ENCODE peak calls at places on chromosome 7, in eight cellular contexts. O is HEK293T; A is NCI-H2081 treated with DMSO at 0.1 percent for 48 hours; H is NCI-H1092; Y is T-helper 17 cell; S is Jurkat, Clone E6-1; R is activated naive CD4-positive, alpha-beta T cell treated with anti-CD3 and anti-CD28 coated beads, Interleukin-2, amount 10 ng/mL, durations not matched to agents 7 days and 5 days; E is sciatic nerve. V is an unnamed sample.

GRCh38 chr7:100469227-100470044 is 5.4 kb upstream of the SPACDR start:
- DNase-seq in H (peak), A (no peak), E (peak), O (peak), Y (peak), S (peak), R (peak), V (peak)

GRCh38 chr7:111232249-111233084 is 141.5 kb downstream of the LRRN3 start:
- DNase-seq in Y (no peak), S (no peak), H (no peak), E (no peak), A (no peak), O (no peak), R (no peak), V (no peak)

GRCh38 chr7:151379534-151380198 is 30.2 kb downstream of the WDR86 start:
- DNase-seq in A (no peak), H (no peak), R (no peak), S (no peak), O (no peak), Y (no peak), E (no peak), V (no peak)

GRCh38 chr7:24898691-24899090 is 81.3 kb downstream of the OSBPL3 start:
- DNase-seq in O (no peak), Y (no peak), A (no peak), H (no peak), R (no peak), S (no peak), E (no peak), V (no peak)

GRCh38 chr7:106736508-106737201 is 75.7 kb upstream of the CCDC71L start:
- DNase-seq in O (peak), R (peak), S (peak), H (no peak), E (no peak), A (peak), Y (no peak), V (no peak)

GRCh38 chr7:36286241-36286640 is 103.4 kb upstream of the ANLN start:
- DNase-seq in A (no peak), S (peak), Y (peak), O (no peak), R (peak), E (no peak), H (no peak), V (no peak)

GRCh38 chr7:28096713-28097112 is 83.9 kb downstream of the JAZF1 start:
- DNase-seq in A (no peak), Y (no peak), S (peak), R (peak), E (no peak), O (peak), H (peak), V (peak)

GRCh38 chr7:8532116-8532515 is 98.7 kb downstream of the NXPH1 start:
- DNase-seq in Y (no peak), R (no peak), S (no peak), H (no peak), A (no peak), E (no peak), O (no peak), V (no peak)

GRCh38 chr7:14734839-14735321 is 167.7 kb downstream of the DGKB start:
- DNase-seq in O (peak), A (no peak), R (no peak), H (no peak), E (no peak), Y (no peak), S (no peak), V (peak)

GRCh38 chr7:117750612-117751563 is 122.4 kb downstream of the CTTNBP2 start:
- DNase-seq in H (peak), A (no peak), S (peak), E (no peak), Y (no peak), O (no peak), R (no peak), V (no peak)

GRCh38 chr7:96303105-96303685 is 18.7 kb downstream of the SLC25A13 start:
- DNase-seq in S (no peak), E (no peak), O (peak), Y (no peak), H (no peak), R (no peak), A (no peak), V (no peak)

GRCh38 chr7:157440346-157441022 is 103.7 kb downstream of the DNAJB6 start:
- DNase-seq in E (peak), O (no peak), A (no peak), S (no peak), H (no peak), Y (no peak), R (no peak), V (no peak)

GRCh38 chr7:140923358-140924006 is 1.2 kb downstream of the BRAF start:
- DNase-seq in E (no peak), A (no peak), S (no peak), H (peak), Y (no peak), R (no peak), O (peak), V (peak)

GRCh38 chr7:64667311-64667710 is 1.4 kb downstream of the ZNF107 start:
- DNase-seq in E (no peak), S (no peak), H (no peak), Y (no peak), R (no peak), A (no peak), O (no peak), V (no peak)

V was measured in NCI-H524.